ENCODE peak calls at places on chromosome 19, in seven cellular contexts. D is CD8-positive, alpha-beta T cell; J is progenitor cell of endocrine pancreas; B is Kasumi-1; P is hippocampal formation; K is IMR-90; V is left lung. W is an unnamed sample.

GRCh38 chr19:41928221-41928683 is at the start of gene ERFL:
- DNase-seq in D (no peak), J (no peak), B (peak; percentile 42), P (no peak), K (no peak), V (no peak), W (no peak)

GRCh38 chr19:3983936-3984583 is 1.2 kb downstream of the EEF2 start:
- DNase-seq in D (no peak), J (no peak), B (no peak), P (no peak), K (peak; percentile 47), V (no peak), W (no peak)

GRCh38 chr19:1825909-1826556 is 14.0 kb upstream of the ATP8B3 start:
- DNase-seq in D (peak; percentile 86), J (peak; percentile 86), B (peak; percentile 42), P (peak; percentile 47), K (peak; percentile 56), V (peak; percentile 66), W (peak; percentile 44)

GRCh38 chr19:28009696-28010095 is 1203.3 kb downstream of the UQCRFS1 start:
- DNase-seq in D (no peak), J (no peak), B (no peak), P (no peak), K (no peak), V (no peak), W (no peak)

GRCh38 chr19:51690359-51691121 is 2.6 kb upstream of the SPACA6 start:
- DNase-seq in D (peak; percentile 73), J (peak; percentile 40), B (peak; percentile 59), P (peak; percentile 74), K (peak; percentile 68), V (peak; percentile 59), W (peak; percentile 59)

GRCh38 chr19:1776606-1777147 is 23.4 kb downstream of the ONECUT3 start:
- DNase-seq in D (no peak), J (no peak), B (no peak), P (no peak), K (no peak), V (no peak), W (no peak)

GRCh38 chr19:49663224-49663623 is 2.4 kb downstream of the IRF3 start:
- DNase-seq in D (no peak), J (no peak), B (no peak), P (no peak), K (no peak), V (no peak), W (no peak)

GRCh38 chr19:58379276-58379675 is 1.6 kb downstream of the ZNF837 start:
- DNase-seq in D (no peak), J (no peak), B (no peak), P (no peak), K (no peak), V (peak; percentile 31), W (no peak)

GRCh38 chr19:42325896-42326771 is 699 bp downstream of the MEGF8 start:
- DNase-seq in D (no peak), J (no peak), B (peak; percentile 26), P (no peak), K (no peak), V (no peak), W (no peak)

GRCh38 chr19:33133438-33134031 is 1.6 kb downstream of the WDR88 start:
- DNase-seq in D (no peak), J (no peak), B (no peak), P (no peak), K (no peak), V (no peak), W (no peak)

GRCh38 chr19:33517922-33518321 is 3.7 kb downstream of the PEPD start:
- DNase-seq in D (no peak), J (no peak), B (no peak), P (no peak), K (no peak), V (no peak), W (no peak)

GRCh38 chr19:56671613-56671994 is at the start of gene ZNF835:
- DNase-seq in D (peak; percentile 86), J (no peak), B (no peak), P (peak; percentile 93), K (no peak), V (peak; percentile 95), W (peak; percentile 40)

GRCh38 chr19:52941941-52942370 is 18.7 kb upstream of the ZNF888 start:
- DNase-seq in D (no peak), J (no peak), B (no peak), P (no peak), K (peak; percentile 20), V (peak; percentile 40), W (peak; percentile 7)

GRCh38 chr19:480016-480855 is 16.1 kb upstream of the MADCAM1 start:
- DNase-seq in D (peak; percentile 66), J (peak; percentile 55), B (no peak), P (peak; percentile 80), K (no peak), V (peak; percentile 66), W (peak; percentile 58)

GRCh38 chr19:56837004-56837403 is 3.5 kb downstream of the PEG3 start:
- DNase-seq in D (no peak), J (no peak), B (no peak), P (no peak), K (no peak), V (no peak), W (no peak)